ENCODE peak calls at places on chromosomes 4 and X, in five cellular contexts. One of them, this sample, is unnamed.

GRCh38 chr4:86014599-86014998 is 345.3 kb downstream of the MAPK10 start:
- DNase-seq in A549: no peak
- DNase-seq in HL-60: no peak
- DNase-seq in NCI-H226: no peak
- DNase-seq in stimulated activated CD8-positive, alpha-beta memory T cell treated with anti-CD3 and anti-CD28 coated beads, Interleukin-15, amount 100 ng/mL, for 48 hours: no peak
- DNase-seq in this sample: no peak

GRCh38 chr4:176795441-176795840 is 2.7 kb upstream of the VEGFC start:
- DNase-seq in HL-60: no peak
- DNase-seq in stimulated activated CD8-positive, alpha-beta memory T cell treated with anti-CD3 and anti-CD28 coated beads, Interleukin-15, amount 100 ng/mL, for 48 hours: no peak
- DNase-seq in NCI-H226: no peak
- DNase-seq in A549: no peak
- DNase-seq in this sample: no peak

GRCh38 chr4:69858683-69859082 is 1.3 kb downstream of the SULT1E1 start:
- DNase-seq in stimulated activated CD8-positive, alpha-beta memory T cell treated with anti-CD3 and anti-CD28 coated beads, Interleukin-15, amount 100 ng/mL, for 48 hours: no peak
- DNase-seq in A549: no peak
- DNase-seq in NCI-H226: peak
- DNase-seq in HL-60: no peak
- DNase-seq in this sample: no peak

GRCh38 chr4:8609406-8609805 is 16.8 kb downstream of the CPZ start:
- DNase-seq in A549: no peak
- DNase-seq in NCI-H226: no peak
- DNase-seq in stimulated activated CD8-positive, alpha-beta memory T cell treated with anti-CD3 and anti-CD28 coated beads, Interleukin-15, amount 100 ng/mL, for 48 hours: no peak
- DNase-seq in HL-60: no peak
- DNase-seq in this sample: no peak

GRCh38 chrX:151873096-151873495 is 39.6 kb upstream of the MAGEA4 start:
- DNase-seq in NCI-H226: no peak
- DNase-seq in HL-60: no peak
- DNase-seq in stimulated activated CD8-positive, alpha-beta memory T cell treated with anti-CD3 and anti-CD28 coated beads, Interleukin-15, amount 100 ng/mL, for 48 hours: no peak
- DNase-seq in A549: no peak
- DNase-seq in this sample: no peak

GRCh38 chr4:117134386-117134785 is 49.0 kb upstream of the TRAM1L1 start:
- DNase-seq in stimulated activated CD8-positive, alpha-beta memory T cell treated with anti-CD3 and anti-CD28 coated beads, Interleukin-15, amount 100 ng/mL, for 48 hours: no peak
- DNase-seq in A549: peak
- DNase-seq in HL-60: no peak
- DNase-seq in NCI-H226: peak
- DNase-seq in this sample: no peak

GRCh38 chrX:72620550-72621145 is 48.0 kb upstream of the HDAC8 start:
- DNase-seq in stimulated activated CD8-positive, alpha-beta memory T cell treated with anti-CD3 and anti-CD28 coated beads, Interleukin-15, amount 100 ng/mL, for 48 hours: peak
- DNase-seq in A549: peak
- DNase-seq in HL-60: no peak
- DNase-seq in NCI-H226: peak
- DNase-seq in this sample: no peak

GRCh38 chr4:168484626-168485025 is 4.3 kb upstream of the DDX60L start:
- DNase-seq in HL-60: no peak
- DNase-seq in NCI-H226: peak
- DNase-seq in A549: no peak
- DNase-seq in stimulated activated CD8-positive, alpha-beta memory T cell treated with anti-CD3 and anti-CD28 coated beads, Interleukin-15, amount 100 ng/mL, for 48 hours: no peak
- DNase-seq in this sample: no peak

GRCh38 chrX:72002886-72003285 is 92.2 kb downstream of the NHSL2 start:
- DNase-seq in HL-60: no peak
- DNase-seq in NCI-H226: no peak
- DNase-seq in A549: no peak
- DNase-seq in stimulated activated CD8-positive, alpha-beta memory T cell treated with anti-CD3 and anti-CD28 coated beads, Interleukin-15, amount 100 ng/mL, for 48 hours: no peak
- DNase-seq in this sample: no peak

GRCh38 chr4:124055896-124056295 is 656.6 kb downstream of the ANKRD50 start:
- DNase-seq in NCI-H226: no peak
- DNase-seq in HL-60: no peak
- DNase-seq in stimulated activated CD8-positive, alpha-beta memory T cell treated with anti-CD3 and anti-CD28 coated beads, Interleukin-15, amount 100 ng/mL, for 48 hours: no peak
- DNase-seq in A549: no peak
- DNase-seq in this sample: no peak

GRCh38 chrX:79259073-79259689 is 108.0 kb downstream of the ITM2A start:
- DNase-seq in A549: no peak
- DNase-seq in stimulated activated CD8-positive, alpha-beta memory T cell treated with anti-CD3 and anti-CD28 coated beads, Interleukin-15, amount 100 ng/mL, for 48 hours: peak
- DNase-seq in HL-60: peak
- DNase-seq in NCI-H226: no peak
- DNase-seq in this sample: no peak

GRCh38 chrX:130637591-130637990 is 235.8 kb downstream of the RBMX2 start:
- DNase-seq in HL-60: no peak
- DNase-seq in A549: no peak
- DNase-seq in NCI-H226: no peak
- DNase-seq in stimulated activated CD8-positive, alpha-beta memory T cell treated with anti-CD3 and anti-CD28 coated beads, Interleukin-15, amount 100 ng/mL, for 48 hours: no peak
- DNase-seq in this sample: no peak

GRCh38 chrX:96683997-96684338 is 674 bp upstream of the DIAPH2 start:
- DNase-seq in A549: no peak
- DNase-seq in HL-60: no peak
- DNase-seq in stimulated activated CD8-positive, alpha-beta memory T cell treated with anti-CD3 and anti-CD28 coated beads, Interleukin-15, amount 100 ng/mL, for 48 hours: no peak
- DNase-seq in NCI-H226: no peak
- DNase-seq in this sample: no peak

GRCh38 chr4:187504974-187505797 is 490.4 kb upstream of the ZFP42 start:
- DNase-seq in NCI-H226: no peak
- DNase-seq in A549: no peak
- DNase-seq in stimulated activated CD8-positive, alpha-beta memory T cell treated with anti-CD3 and anti-CD28 coated beads, Interleukin-15, amount 100 ng/mL, for 48 hours: no peak
- DNase-seq in HL-60: no peak
- DNase-seq in this sample: no peak

GRCh38 chr4:184250795-184251679 is 33.4 kb upstream of the ENPP6 start:
- DNase-seq in NCI-H226: peak
- DNase-seq in stimulated activated CD8-positive, alpha-beta memory T cell treated with anti-CD3 and anti-CD28 coated beads, Interleukin-15, amount 100 ng/mL, for 48 hours: no peak
- DNase-seq in HL-60: no peak
- DNase-seq in A549: peak
- DNase-seq in this sample: no peak

GRCh38 chr4:109177411-109177810 is 125.0 kb downstream of the COL25A1 start:
- DNase-seq in HL-60: no peak
- DNase-seq in NCI-H226: no peak
- DNase-seq in A549: no peak
- DNase-seq in stimulated activated CD8-positive, alpha-beta memory T cell treated with anti-CD3 and anti-CD28 coated beads, Interleukin-15, amount 100 ng/mL, for 48 hours: no peak
- DNase-seq in this sample: no peak

GRCh38 chr4:139191373-139191772 is 14.4 kb upstream of the ELF2 start:
- DNase-seq in stimulated activated CD8-positive, alpha-beta memory T cell treated with anti-CD3 and anti-CD28 coated beads, Interleukin-15, amount 100 ng/mL, for 48 hours: no peak
- DNase-seq in HL-60: no peak
- DNase-seq in A549: no peak
- DNase-seq in NCI-H226: no peak
- DNase-seq in this sample: no peak